ENCODE peak calls at places on chromosomes 12 and 14, in seven cellular contexts. I, Z, N, A, L, O and H are unnamed samples.

GRCh38 chr12:2311001-2311778 is 258.4 kb downstream of the CACNA1C start:
- DNase-seq in N (peak; percentile 40), O (no peak), Z (peak; percentile 88), A (peak; percentile 47), L (no peak), I (peak; percentile 67), H (peak; percentile 29)

GRCh38 chr12:48818831-48819590 is 715 bp downstream of the CACNB3 start:
- DNase-seq in Z (no peak), I (no peak), L (peak; percentile 73), A (peak; percentile 55), O (no peak), N (no peak), H (peak; percentile 41)

GRCh38 chr12:103742349-103742784 is 98.7 kb downstream of the NT5DC3 start:
- DNase-seq in A (peak; percentile 80), I (peak; percentile 10), L (no peak), O (peak; percentile 36), Z (no peak), N (peak; percentile 16), H (peak; percentile 76)

GRCh38 chr14:47186491-47186890 is 488.9 kb downstream of the MDGA2 start:
- DNase-seq in A (no peak), O (no peak), L (no peak), Z (peak; percentile 3), I (no peak), N (peak; percentile 73), H (no peak)

GRCh38 chr12:89962648-89963047 is 254.0 kb upstream of the ATP2B1 start:
- DNase-seq in A (no peak), I (no peak), L (no peak), N (no peak), O (no peak), Z (peak; percentile 19), H (no peak)

GRCh38 chr12:7142057-7142644 is 12.0 kb downstream of the CLSTN3 start:
- DNase-seq in L (peak; percentile 45), I (peak; percentile 45), O (no peak), A (no peak), Z (peak; percentile 53), N (peak; percentile 52), H (peak; percentile 57)

GRCh38 chr12:13435535-13435934 is 239.0 kb downstream of the EMP1 start:
- DNase-seq in I (no peak), O (no peak), Z (no peak), N (no peak), A (no peak), L (no peak), H (no peak)

GRCh38 chr14:93430889-93431670 is at the start of gene UNC79:
- DNase-seq in N (peak; percentile 13), I (peak; percentile 0), L (no peak), A (peak; percentile 95), Z (peak; percentile 5), O (peak; percentile 29), H (peak; percentile 93)

GRCh38 chr14:104343690-104344640 is 205.6 kb downstream of the KIF26A start:
- DNase-seq in A (no peak), N (no peak), L (no peak), I (no peak), O (no peak), Z (no peak), H (no peak)

GRCh38 chr12:98492580-98493140 is 22.7 kb upstream of the TMPO start:
- DNase-seq in Z (no peak), L (no peak), A (no peak), I (no peak), O (no peak), N (no peak), H (no peak)

GRCh38 chr12:12715459-12716150 is 1.6 kb upstream of the CDKN1B start:
- DNase-seq in I (no peak), L (peak; percentile 25), Z (no peak), N (no peak), A (peak; percentile 50), O (no peak), H (peak; percentile 49)

GRCh38 chr12:79161249-79161934 is 296.8 kb downstream of the SYT1 start:
- DNase-seq in A (peak; percentile 35), N (no peak), L (no peak), I (no peak), Z (no peak), O (no peak), H (no peak)

GRCh38 chr14:99540196-99541032 is 59.2 kb downstream of the CCNK start:
- DNase-seq in Z (no peak), A (no peak), I (no peak), L (no peak), N (no peak), O (no peak), H (no peak)

GRCh38 chr12:105418232-105418631 is 87.7 kb downstream of the C12orf75 start:
- DNase-seq in I (peak; percentile 57), L (no peak), N (peak; percentile 80), Z (peak; percentile 57), O (no peak), A (no peak), H (no peak)

GRCh38 chr12:12927211-12928079 is 24.5 kb downstream of the GPRC5D start:
- DNase-seq in I (peak; percentile 82), N (peak; percentile 61), A (no peak), O (peak; percentile 83), L (peak; percentile 59), Z (peak; percentile 46), H (no peak)

GRCh38 chr12:131038961-131039360 is 85.3 kb downstream of the ADGRD1 start:
- DNase-seq in N (no peak), L (no peak), Z (no peak), A (no peak), O (no peak), I (no peak), H (no peak)

GRCh38 chr12:114220311-114220710 is 185.6 kb downstream of the TBX5 start:
- DNase-seq in N (no peak), Z (no peak), A (no peak), L (no peak), O (no peak), I (no peak), H (no peak)

GRCh38 chr12:12533238-12533829 is 29.3 kb downstream of the DUSP16 start:
- DNase-seq in Z (no peak), L (no peak), A (peak; percentile 67), O (peak; percentile 65), I (no peak), N (peak; percentile 42), H (peak; percentile 59)

GRCh38 chr14:102629700-102630365 is 37.4 kb downstream of the RCOR1 start:
- DNase-seq in Z (peak; percentile 17), A (peak; percentile 26), I (peak; percentile 36), O (no peak), L (no peak), N (peak; percentile 59), H (no peak)

GRCh38 chr14:104795781-104796681 is 483 bp upstream of the AKT1 start:
- DNase-seq in L (peak; percentile 61), O (peak; percentile 82), I (no peak), Z (no peak), N (peak; percentile 47), A (no peak), H (no peak)

GRCh38 chr12:99916555-99916954 is 68.2 kb downstream of the ANKS1B start:
- DNase-seq in L (no peak), N (no peak), I (no peak), A (no peak), O (no peak), Z (peak; percentile 58), H (no peak)

GRCh38 chr12:132095520-132096409 is 48.4 kb downstream of the DDX51 start:
- DNase-seq in I (no peak), O (no peak), L (no peak), N (no peak), Z (no peak), A (no peak), H (no peak)

GRCh38 chr14:31180299-31181051 is 27.1 kb downstream of the HECTD1 start:
- DNase-seq in Z (no peak), O (no peak), N (no peak), L (no peak), I (no peak), A (no peak), H (no peak)